ENCODE peak calls at places on chromosome 7, in four cellular contexts. W is Karpas-422, I is H9, V is PC-3. E is an unnamed sample.

GRCh38 chr7:17989546-17989945 is 38.1 kb downstream of the PRPS1L1 start:
- DNase-seq in W (no peak), I (no peak), V (peak), E (no peak)

GRCh38 chr7:92205987-92206386 is 27.0 kb upstream of the LRRD1 start:
- DNase-seq in W (no peak), I (peak), V (no peak), E (no peak)

GRCh38 chr7:56686276-56686859 is 445.9 kb downstream of the ZNF479 start:
- DNase-seq in W (no peak), I (no peak), V (no peak), E (no peak)

GRCh38 chr7:108008827-108009226 is 5.9 kb upstream of the LAMB1 start:
- DNase-seq in W (no peak), I (no peak), V (no peak), E (no peak)

GRCh38 chr7:79936281-79936983 is 198.2 kb upstream of the GNAI1 start:
- DNase-seq in W (no peak), I (no peak), V (peak), E (no peak)

GRCh38 chr7:83782628-83783027 is 133.7 kb upstream of the SEMA3E start:
- DNase-seq in W (no peak), I (no peak), V (peak), E (peak)

GRCh38 chr7:99078416-99078815 is 65.5 kb downstream of the SMURF1 start:
- DNase-seq in W (no peak), I (no peak), V (no peak), E (no peak)

GRCh38 chr7:158740013-158740656 is 35.5 kb upstream of the NCAPG2 start:
- DNase-seq in W (no peak), I (no peak), V (peak), E (peak)

GRCh38 chr7:150858236-150859197 is 6.2 kb downstream of the AOC1 start:
- DNase-seq in W (no peak), I (peak), V (no peak), E (no peak)

GRCh38 chr7:158406364-158406763 is 181.3 kb downstream of the PTPRN2 start:
- DNase-seq in W (no peak), I (no peak), V (no peak), E (no peak)

GRCh38 chr7:30313793-30314192 is 29.4 kb downstream of the ZNRF2 start:
- DNase-seq in W (no peak), I (no peak), V (no peak), E (no peak)

GRCh38 chr7:132125872-132126595 is 450.2 kb downstream of the PLXNA4 start:
- DNase-seq in W (no peak), I (no peak), V (no peak), E (no peak)

GRCh38 chr7:87413951-87414381 is 61.5 kb downstream of the ABCB4 start:
- DNase-seq in W (no peak), I (no peak), V (peak), E (peak)

GRCh38 chr7:157193274-157193673 is 54.5 kb downstream of the UBE3C start:
- DNase-seq in W (no peak), I (no peak), V (no peak), E (no peak)

GRCh38 chr7:78530351-78530750 is 731.8 kb downstream of the PHTF2 start:
- DNase-seq in W (no peak), I (no peak), V (peak), E (peak)

GRCh38 chr7:88315532-88315931 is 8.8 kb upstream of the STEAP4 start:
- DNase-seq in W (no peak), I (no peak), V (no peak), E (no peak)

GRCh38 chr7:88399036-88399435 is 92.3 kb upstream of the STEAP4 start:
- DNase-seq in W (no peak), I (no peak), V (no peak), E (no peak)

GRCh38 chr7:141686670-141687069 is 15.3 kb downstream of the DENND11 start:
- DNase-seq in W (no peak), I (no peak), V (no peak), E (no peak)

GRCh38 chr7:538764-539685 is 19.4 kb upstream of the PDGFA start:
- DNase-seq in W (no peak), I (no peak), V (peak), E (peak)

GRCh38 chr7:16083931-16084330 is 337.4 kb downstream of the CRPPA start:
- DNase-seq in W (no peak), I (no peak), V (peak), E (peak)

GRCh38 chr7:107982918-107983389 is 20.0 kb downstream of the LAMB1 start:
- DNase-seq in W (no peak), I (no peak), V (peak), E (no peak)

GRCh38 chr7:75657866-75658265 is 80.9 kb downstream of the HIP1 start:
- DNase-seq in W (no peak), I (no peak), V (no peak), E (no peak)
- H3K27ac ChIP-seq in W (no peak), I (no peak), V (no peak), E (no peak)

GRCh38 chr7:101604331-101604933 is 24.7 kb downstream of the MYL10 start:
- DNase-seq in W (no peak), I (no peak), V (no peak), E (no peak)

GRCh38 chr7:101599787-101600186 is 29.3 kb downstream of the MYL10 start:
- DNase-seq in W (no peak), I (no peak), V (no peak), E (no peak)

GRCh38 chr7:101605611-101606010 is 23.5 kb downstream of the MYL10 start:
- DNase-seq in W (no peak), I (no peak), V (no peak), E (no peak)

GRCh38 chr7:101602082-101602481 is 27.0 kb downstream of the MYL10 start:
- DNase-seq in W (no peak), I (no peak), V (no peak), E (no peak)

GRCh38 chr7:101602484-101603241 is 26.4 kb downstream of the MYL10 start:
- DNase-seq in W (peak), I (peak), V (peak), E (peak)
- H2AFZ ChIP-seq in W (no peak), I (no peak), V (peak), E (peak)

DNA sequence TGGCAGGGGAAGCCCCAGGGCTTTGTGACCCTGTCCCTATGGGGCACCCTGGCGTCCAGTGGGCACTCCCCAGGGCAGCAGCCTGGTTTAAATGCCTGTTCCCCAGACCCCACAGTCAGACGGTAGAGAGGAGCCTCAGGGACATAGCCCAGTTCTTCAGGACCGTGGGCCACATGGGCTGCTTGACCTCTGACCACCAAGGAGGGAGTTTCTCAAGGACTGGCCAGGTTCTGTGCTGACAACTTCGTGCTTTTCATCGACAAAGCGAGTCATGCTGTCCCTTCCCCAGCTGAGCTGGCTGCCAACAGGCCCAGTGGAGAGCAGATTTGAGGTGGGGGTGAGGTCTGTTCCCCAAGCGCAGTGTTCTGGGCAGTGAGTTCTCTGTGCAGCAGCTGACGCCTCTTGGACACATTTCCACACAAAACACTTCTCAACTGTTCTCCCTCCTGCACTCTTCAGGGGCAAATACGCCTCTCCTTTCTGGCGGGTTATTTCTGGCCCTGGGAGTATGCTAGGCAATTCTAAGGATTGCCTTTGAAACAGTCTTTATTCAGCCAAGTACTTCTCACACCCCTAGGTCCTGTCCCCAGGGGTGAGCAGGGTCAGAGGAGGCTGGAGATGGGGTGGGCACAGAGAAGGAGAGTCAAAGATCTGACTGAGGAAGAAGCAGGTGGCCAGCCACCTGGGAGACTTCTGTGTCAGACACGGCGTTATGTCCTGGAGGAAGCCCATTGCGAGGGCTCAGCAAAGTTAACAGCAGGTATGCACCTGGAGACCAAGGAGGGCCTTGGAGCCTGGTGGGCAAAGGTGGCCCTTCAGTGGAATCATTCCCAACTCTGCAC is 57.3 kb upstream of the CAMK2B start:
- DNase-seq in W (no peak), I (peak), V (no peak), E (no peak)
- H3K27ac ChIP-seq in W (no peak), I (no peak), V (no peak), E (no peak)

GRCh38 chr7:28315565-28316420 is 96.5 kb upstream of the CREB5 start:
- DNase-seq in W (no peak), I (no peak), V (no peak), E (peak)

GRCh38 chr7:28312973-28313372 is 99.3 kb upstream of the CREB5 start:
- DNase-seq in W (no peak), I (no peak), V (peak), E (no peak)

GRCh38 chr7:28316489-28316888 is 95.8 kb upstream of the CREB5 start:
- DNase-seq in W (no peak), I (no peak), V (no peak), E (peak)

GRCh38 chr7:28323833-28324232 is 88.5 kb upstream of the CREB5 start:
- DNase-seq in W (no peak), I (no peak), V (no peak), E (no peak)

GRCh38 chr7:28318126-28318762 is 94.1 kb upstream of the CREB5 start:
- DNase-seq in W (no peak), I (no peak), V (no peak), E (no peak)
- H2AFZ ChIP-seq in W (no peak), I (no peak), V (no peak), E (no peak)

E was measured in mammary epithelial cell.